ENCODE peak calls at places on chromosomes 1 and 21, in five cellular contexts. One of them, this sample, is unnamed. For H3K9me3, the result is how much of the 10 kb centered on the place peaks cover.

GRCh38 chr1:22662318-22662717 is 9.3 kb downstream of the C1QB start:
- DNase-seq in cardiac muscle cell: peak
- DNase-seq in ovary: no peak
- DNase-seq in CD4-positive, CD25-positive, alpha-beta regulatory T cell: no peak
- DNase-seq in CD8-positive, alpha-beta T cell: no peak
- DNase-seq in this sample: no peak

GRCh38 chr1:155961937-155962336 is 16.4 kb downstream of the ARHGEF2 start:
- DNase-seq in cardiac muscle cell: no peak
- DNase-seq in ovary: no peak
- DNase-seq in CD4-positive, CD25-positive, alpha-beta regulatory T cell: no peak
- DNase-seq in CD8-positive, alpha-beta T cell: no peak
- DNase-seq in this sample: no peak

GRCh38 chr1:230414102-230414501 is 12.0 kb downstream of the PGBD5 start:
- DNase-seq in cardiac muscle cell: no peak
- DNase-seq in ovary: no peak
- DNase-seq in CD4-positive, CD25-positive, alpha-beta regulatory T cell: no peak
- DNase-seq in CD8-positive, alpha-beta T cell: no peak
- DNase-seq in this sample: no peak

GRCh38 chr1:40011198-40011597 is 29.3 kb upstream of the CAP1 start:
- DNase-seq in cardiac muscle cell: no peak
- DNase-seq in ovary: no peak
- DNase-seq in CD4-positive, CD25-positive, alpha-beta regulatory T cell: no peak
- DNase-seq in CD8-positive, alpha-beta T cell: no peak
- DNase-seq in this sample: no peak

GRCh38 chr1:99650773-99651437 is 5.0 kb downstream of the PALMD start:
- DNase-seq in cardiac muscle cell: no peak
- DNase-seq in ovary: no peak
- DNase-seq in CD4-positive, CD25-positive, alpha-beta regulatory T cell: no peak
- DNase-seq in CD8-positive, alpha-beta T cell: no peak
- DNase-seq in this sample: no peak

GRCh38 chr21:44583800-44584147 is 3.4 kb upstream of the KRTAP10-5 start:
- DNase-seq in cardiac muscle cell: no peak
- DNase-seq in ovary: no peak
- DNase-seq in CD4-positive, CD25-positive, alpha-beta regulatory T cell: peak
- DNase-seq in CD8-positive, alpha-beta T cell: no peak
- DNase-seq in this sample: no peak

GRCh38 chr1:13808729-13809131 is 108.7 kb downstream of the PRDM2 start:
- DNase-seq in cardiac muscle cell: peak
- DNase-seq in ovary: peak
- DNase-seq in CD4-positive, CD25-positive, alpha-beta regulatory T cell: no peak
- DNase-seq in CD8-positive, alpha-beta T cell: no peak
- DNase-seq in this sample: no peak

GRCh38 chr1:186301448-186301847 is 73.6 kb downstream of the TPR start:
- DNase-seq in cardiac muscle cell: no peak
- DNase-seq in ovary: no peak
- DNase-seq in CD4-positive, CD25-positive, alpha-beta regulatory T cell: peak
- DNase-seq in CD8-positive, alpha-beta T cell: no peak
- DNase-seq in this sample: no peak

GRCh38 chr1:230303822-230304221 is 122.3 kb downstream of the PGBD5 start:
- DNase-seq in cardiac muscle cell: no peak
- DNase-seq in ovary: no peak
- DNase-seq in CD4-positive, CD25-positive, alpha-beta regulatory T cell: no peak
- DNase-seq in CD8-positive, alpha-beta T cell: no peak
- DNase-seq in this sample: no peak

GRCh38 chr21:44724926-44725325 is 13.6 kb upstream of the TSPEAR start:
- DNase-seq in cardiac muscle cell: no peak
- DNase-seq in ovary: no peak
- DNase-seq in CD4-positive, CD25-positive, alpha-beta regulatory T cell: no peak
- DNase-seq in CD8-positive, alpha-beta T cell: no peak
- DNase-seq in this sample: no peak

GRCh38 chr1:91020486-91020885 is 1.3 kb downstream of the ZNF644 start:
- DNase-seq in cardiac muscle cell: no peak
- DNase-seq in ovary: no peak
- DNase-seq in CD4-positive, CD25-positive, alpha-beta regulatory T cell: no peak
- DNase-seq in CD8-positive, alpha-beta T cell: no peak
- DNase-seq in this sample: no peak

GRCh38 chr1:85137660-85138059 is 63.2 kb downstream of the SYDE2 start:
- DNase-seq in cardiac muscle cell: no peak
- DNase-seq in ovary: no peak
- DNase-seq in CD4-positive, CD25-positive, alpha-beta regulatory T cell: no peak
- DNase-seq in CD8-positive, alpha-beta T cell: no peak
- DNase-seq in this sample: no peak

GRCh38 chr1:30467101-30467500 is 256.3 kb downstream of the MATN1 start:
- DNase-seq in cardiac muscle cell: no peak
- DNase-seq in ovary: no peak
- DNase-seq in CD4-positive, CD25-positive, alpha-beta regulatory T cell: no peak
- DNase-seq in CD8-positive, alpha-beta T cell: no peak
- DNase-seq in this sample: no peak

GRCh38 chr1:12057382-12057781 is 5.7 kb upstream of the TNFRSF8 start:
- DNase-seq in cardiac muscle cell: no peak
- DNase-seq in ovary: no peak
- DNase-seq in CD4-positive, CD25-positive, alpha-beta regulatory T cell: no peak
- DNase-seq in CD8-positive, alpha-beta T cell: no peak
- DNase-seq in this sample: no peak

GRCh38 chr1:110890474-110891196 is 17.7 kb downstream of the CD53 start:
- DNase-seq in cardiac muscle cell: no peak
- DNase-seq in ovary: no peak
- DNase-seq in CD4-positive, CD25-positive, alpha-beta regulatory T cell: no peak
- DNase-seq in CD8-positive, alpha-beta T cell: no peak
- DNase-seq in this sample: no peak

GRCh38 chr1:29703596-29703995 is 467.3 kb downstream of the PTPRU start:
- DNase-seq in cardiac muscle cell: peak
- DNase-seq in ovary: no peak
- DNase-seq in CD4-positive, CD25-positive, alpha-beta regulatory T cell: no peak
- DNase-seq in CD8-positive, alpha-beta T cell: no peak
- DNase-seq in this sample: no peak

GRCh38 chr1:38076455-38076854 is 29.9 kb upstream of the POU3F1 start:
- DNase-seq in cardiac muscle cell: no peak
- DNase-seq in ovary: no peak
- DNase-seq in CD4-positive, CD25-positive, alpha-beta regulatory T cell: no peak
- DNase-seq in CD8-positive, alpha-beta T cell: no peak
- DNase-seq in this sample: no peak

GRCh38 chr21:38380391-38381137 is 117.7 kb downstream of the ERG start:
- DNase-seq in cardiac muscle cell: no peak
- DNase-seq in ovary: no peak
- DNase-seq in CD4-positive, CD25-positive, alpha-beta regulatory T cell: no peak
- DNase-seq in CD8-positive, alpha-beta T cell: no peak
- DNase-seq in this sample: no peak

GRCh38 chr1:89604414-89604735 is 28.5 kb upstream of the LRRC8C start:
- DNase-seq in cardiac muscle cell: no peak
- DNase-seq in ovary: no peak
- DNase-seq in CD4-positive, CD25-positive, alpha-beta regulatory T cell: no peak
- DNase-seq in CD8-positive, alpha-beta T cell: no peak
- DNase-seq in this sample: no peak

GRCh38 chr21:25960423-25960822 is 210.1 kb downstream of the APP start:
- DNase-seq in cardiac muscle cell: peak
- DNase-seq in ovary: no peak
- DNase-seq in CD4-positive, CD25-positive, alpha-beta regulatory T cell: no peak
- DNase-seq in CD8-positive, alpha-beta T cell: no peak
- DNase-seq in this sample: no peak

GRCh38 chr1:43309626-43310025 is 8.8 kb downstream of the TIE1 start:
- DNase-seq in cardiac muscle cell: no peak
- DNase-seq in ovary: no peak
- DNase-seq in CD4-positive, CD25-positive, alpha-beta regulatory T cell: no peak
- DNase-seq in CD8-positive, alpha-beta T cell: no peak
- DNase-seq in this sample: no peak

GRCh38 chr1:184002071-184002470 is 35.5 kb downstream of the COLGALT2 start:
- DNase-seq in cardiac muscle cell: no peak
- DNase-seq in ovary: no peak
- DNase-seq in CD4-positive, CD25-positive, alpha-beta regulatory T cell: no peak
- DNase-seq in CD8-positive, alpha-beta T cell: no peak
- DNase-seq in this sample: no peak

GRCh38 chr1:16145988-16146887 is 9.6 kb downstream of the EPHA2 start:
- DNase-seq in cardiac muscle cell: peak
- DNase-seq in ovary: peak
- DNase-seq in CD4-positive, CD25-positive, alpha-beta regulatory T cell: no peak
- DNase-seq in CD8-positive, alpha-beta T cell: no peak
- DNase-seq in this sample: no peak

GRCh38 chr1:112693821-112694220 is 13.1 kb downstream of the RHOC start:
- DNase-seq in cardiac muscle cell: no peak
- DNase-seq in ovary: no peak
- DNase-seq in CD4-positive, CD25-positive, alpha-beta regulatory T cell: no peak
- DNase-seq in CD8-positive, alpha-beta T cell: peak
- DNase-seq in this sample: no peak

GRCh38 chr1:20361401-20361800 is 70.7 kb downstream of the VWA5B1 start:
- DNase-seq in cardiac muscle cell: no peak
- DNase-seq in ovary: no peak
- DNase-seq in CD4-positive, CD25-positive, alpha-beta regulatory T cell: no peak
- DNase-seq in CD8-positive, alpha-beta T cell: no peak
- DNase-seq in this sample: no peak

GRCh38 chr1:200968469-200969410 is 54.8 kb downstream of the KIF21B start:
- DNase-seq in cardiac muscle cell: no peak
- DNase-seq in ovary: no peak
- DNase-seq in CD4-positive, CD25-positive, alpha-beta regulatory T cell: no peak
- DNase-seq in CD8-positive, alpha-beta T cell: no peak
- DNase-seq in this sample: no peak

GRCh38 chr1:156409424-156409823 is 40.4 kb downstream of the RHBG start:
- DNase-seq in cardiac muscle cell: no peak
- DNase-seq in ovary: no peak
- DNase-seq in CD4-positive, CD25-positive, alpha-beta regulatory T cell: no peak
- DNase-seq in CD8-positive, alpha-beta T cell: no peak
- DNase-seq in this sample: no peak

GRCh38 chr21:29626787-29627470 is 312.9 kb downstream of the GRIK1 start:
- DNase-seq in cardiac muscle cell: no peak
- DNase-seq in ovary: no peak
- DNase-seq in CD4-positive, CD25-positive, alpha-beta regulatory T cell: no peak
- DNase-seq in CD8-positive, alpha-beta T cell: no peak
- DNase-seq in this sample: no peak

GRCh38 chr1:33348676-33349080 is 27.8 kb upstream of the A3GALT2 start:
- DNase-seq in cardiac muscle cell: no peak
- DNase-seq in ovary: no peak
- DNase-seq in CD4-positive, CD25-positive, alpha-beta regulatory T cell: peak
- DNase-seq in CD8-positive, alpha-beta T cell: no peak
- DNase-seq in this sample: no peak

GRCh38 chr1:176364231-176364905 is 98.6 kb upstream of the PAPPA2 start:
- DNase-seq in cardiac muscle cell: peak
- DNase-seq in ovary: no peak
- DNase-seq in CD4-positive, CD25-positive, alpha-beta regulatory T cell: no peak
- DNase-seq in CD8-positive, alpha-beta T cell: no peak
- DNase-seq in this sample: no peak

GRCh38 chr1:61053281-61053711 is 29.1 kb upstream of the NFIA start:
- DNase-seq in cardiac muscle cell: no peak
- DNase-seq in ovary: no peak
- DNase-seq in CD4-positive, CD25-positive, alpha-beta regulatory T cell: no peak
- DNase-seq in CD8-positive, alpha-beta T cell: no peak
- DNase-seq in this sample: no peak

DNA sequence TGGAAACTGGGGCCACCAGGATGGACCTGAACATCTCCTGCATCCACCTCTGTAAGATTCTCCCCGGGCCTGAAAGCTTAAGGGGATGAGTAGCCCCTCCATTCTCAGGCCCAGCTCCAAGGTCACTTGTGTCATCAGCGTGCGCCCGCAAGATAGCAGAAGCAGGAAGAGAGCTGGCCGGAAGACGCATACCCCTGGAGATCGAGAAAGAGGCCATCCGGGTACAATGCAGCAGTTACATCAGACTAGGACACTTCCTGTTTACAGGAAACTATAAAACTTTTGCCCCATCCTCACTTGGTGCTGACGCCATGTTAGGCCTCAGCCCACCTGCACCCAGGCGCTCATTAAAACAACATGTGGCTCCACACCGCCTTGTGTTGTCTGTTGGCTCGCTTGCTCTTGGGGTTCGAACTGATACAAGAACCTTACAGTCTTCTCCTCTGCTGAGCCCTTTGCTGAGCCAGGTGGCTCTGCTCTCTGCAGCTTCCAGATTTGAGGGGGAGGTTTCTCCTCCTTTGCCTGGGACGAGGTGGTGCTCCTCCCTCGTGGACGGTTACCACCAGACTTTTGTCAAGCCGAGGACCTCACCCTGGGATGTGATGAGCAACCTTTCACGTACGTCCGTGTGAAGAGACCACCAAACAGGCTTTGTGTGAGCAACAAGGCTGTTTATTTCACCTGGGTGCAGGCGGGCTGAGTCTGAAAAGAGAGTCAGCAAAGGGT is 277.5 kb upstream of the C1orf174 start:
- DNase-seq in cardiac muscle cell: no peak
- DNase-seq in ovary: no peak
- DNase-seq in CD4-positive, CD25-positive, alpha-beta regulatory T cell: no peak
- DNase-seq in CD8-positive, alpha-beta T cell: peak
- DNase-seq in this sample: no peak
- H3K9me3 ChIP-seq in cardiac muscle cell: under half
- H3K9me3 ChIP-seq in ovary: under half
- H3K9me3 ChIP-seq in CD4-positive, CD25-positive, alpha-beta regulatory T cell: under half
- H3K9me3 ChIP-seq in CD8-positive, alpha-beta T cell: under half
- H3K9me3 ChIP-seq in this sample: under half

GRCh38 chr1:3733603-3734591 is 18.4 kb upstream of the CCDC27 start:
- DNase-seq in cardiac muscle cell: no peak
- DNase-seq in ovary: no peak
- DNase-seq in CD4-positive, CD25-positive, alpha-beta regulatory T cell: no peak
- DNase-seq in CD8-positive, alpha-beta T cell: no peak
- DNase-seq in this sample: no peak
- H3K9me3 ChIP-seq in cardiac muscle cell: under half
- H3K9me3 ChIP-seq in ovary: under half
- H3K9me3 ChIP-seq in CD4-positive, CD25-positive, alpha-beta regulatory T cell: under half
- H3K9me3 ChIP-seq in CD8-positive, alpha-beta T cell: under half
- H3K9me3 ChIP-seq in this sample: under half

GRCh38 chr21:23812485-23812884 is 1794.8 kb downstream of the MRPL39 start:
- DNase-seq in cardiac muscle cell: no peak
- DNase-seq in ovary: no peak
- DNase-seq in CD4-positive, CD25-positive, alpha-beta regulatory T cell: no peak
- DNase-seq in CD8-positive, alpha-beta T cell: no peak
- DNase-seq in this sample: no peak
- H3K9me3 ChIP-seq in cardiac muscle cell: under half
- H3K9me3 ChIP-seq in ovary: under half
- H3K9me3 ChIP-seq in CD4-positive, CD25-positive, alpha-beta regulatory T cell: under half
- H3K9me3 ChIP-seq in CD8-positive, alpha-beta T cell: under half
- H3K9me3 ChIP-seq in this sample: under half

DNA sequence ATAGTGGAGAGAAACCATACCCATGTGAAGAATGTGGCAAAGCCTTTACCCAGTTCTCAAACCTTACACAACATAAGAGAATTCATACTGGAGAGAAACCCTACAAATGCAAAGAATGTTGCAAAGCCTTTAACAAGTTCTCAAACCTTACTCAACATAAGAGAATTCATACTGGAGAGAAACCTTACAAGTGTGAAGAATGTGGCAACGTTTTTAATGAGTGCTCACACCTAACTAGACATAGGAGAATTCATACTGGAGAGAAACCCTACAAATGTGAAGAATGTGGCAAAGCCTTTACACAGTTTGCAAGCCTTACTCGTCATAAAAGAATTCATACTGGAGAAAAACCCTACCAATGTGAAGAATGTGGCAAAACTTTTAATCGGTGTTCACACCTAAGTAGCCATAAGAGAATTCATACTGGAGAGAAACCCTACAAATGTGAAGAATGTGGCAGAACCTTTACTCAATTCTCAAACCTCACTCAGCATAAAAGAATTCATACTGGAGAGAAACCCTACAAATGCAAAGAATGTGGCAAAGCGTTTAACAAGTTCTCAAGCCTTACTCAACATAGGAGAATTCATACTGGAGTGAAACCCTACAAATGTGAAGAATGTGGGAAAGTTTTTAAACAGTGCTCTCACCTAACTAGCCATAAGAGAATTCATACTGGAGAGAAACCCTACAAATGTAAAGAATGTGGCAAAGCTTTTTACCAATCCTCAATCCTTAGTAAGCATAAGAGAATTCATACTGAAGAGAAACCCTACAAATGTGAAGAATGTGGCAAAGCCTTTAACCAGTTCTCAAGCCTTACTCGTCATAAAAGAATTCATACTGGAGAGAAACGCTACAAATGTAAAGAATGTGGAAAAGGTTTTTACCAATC is 80.0 kb downstream of the JMJD4 start:
- DNase-seq in cardiac muscle cell: no peak
- DNase-seq in ovary: no peak
- DNase-seq in CD4-positive, CD25-positive, alpha-beta regulatory T cell: no peak
- DNase-seq in CD8-positive, alpha-beta T cell: no peak
- DNase-seq in this sample: no peak
- H3K9me3 ChIP-seq in cardiac muscle cell: under half
- H3K9me3 ChIP-seq in ovary: under half
- H3K9me3 ChIP-seq in CD4-positive, CD25-positive, alpha-beta regulatory T cell: half or more
- H3K9me3 ChIP-seq in CD8-positive, alpha-beta T cell: half or more
- H3K9me3 ChIP-seq in this sample: half or more

This sample was measured in CD4-positive, alpha-beta T cell.